ENCODE peak calls at places on chromosomes 13 and 19, in nine cellular contexts. U, I, F, A, Z, L, D, R and V are unnamed samples.
A peak's percentile ranks its signal among the peaks of the same experiment; 100 is the strongest.

GRCh38 chr13:110305001-110305400 is 2.0 kb downstream of the COL4A1 start:
- DNase-seq in U (no peak), I (no peak), F (no peak), A (no peak), Z (no peak), L (no peak), D (no peak), R (no peak), V (no peak)

GRCh38 chr19:7540761-7541480 is 5.4 kb downstream of the PNPLA6 start:
- DNase-seq in U (peak; percentile 92), I (peak; percentile 43), F (no peak), A (no peak), Z (peak; percentile 93), L (no peak), D (peak; percentile 44), R (no peak), V (no peak)

GRCh38 chr13:94656766-94657165 is 55.1 kb downstream of the GPR180 start:
- DNase-seq in U (no peak), I (peak; percentile 78), F (no peak), A (no peak), Z (peak; percentile 6), L (no peak), D (peak; percentile 96), R (no peak), V (no peak)

GRCh38 chr13:103282571-103283450 is 216.6 kb upstream of the SLC10A2 start:
- DNase-seq in U (no peak), I (no peak), F (no peak), A (no peak), Z (no peak), L (no peak), D (peak; percentile 95), R (no peak), V (no peak)

GRCh38 chr19:10305139-10305806 is 4.3 kb downstream of the ZGLP1 start:
- DNase-seq in U (no peak), I (peak; percentile 47), F (peak; percentile 47), A (no peak), Z (no peak), L (no peak), D (peak; percentile 68), R (no peak), V (no peak)

GRCh38 chr13:34943675-34944634 is 1.9 kb downstream of the NBEA start:
- DNase-seq in U (no peak), I (no peak), F (no peak), A (no peak), Z (no peak), L (no peak), D (no peak), R (no peak), V (no peak)

GRCh38 chr13:110486061-110486780 is 75.3 kb downstream of the RAB20 start:
- DNase-seq in U (no peak), I (no peak), F (no peak), A (no peak), Z (peak; percentile 55), L (no peak), D (no peak), R (no peak), V (no peak)

GRCh38 chr19:28234637-28235036 is 978.3 kb downstream of the UQCRFS1 start:
- DNase-seq in U (no peak), I (no peak), F (no peak), A (no peak), Z (peak; percentile 24), L (no peak), D (peak; percentile 78), R (no peak), V (no peak)

GRCh38 chr13:82847595-82847994 is 1034.7 kb downstream of the SLITRK1 start:
- DNase-seq in U (no peak), I (no peak), F (no peak), A (no peak), Z (peak; percentile 29), L (no peak), D (no peak), R (no peak), V (no peak)

GRCh38 chr13:27168086-27168485 is 3.5 kb downstream of the USP12 start:
- DNase-seq in U (no peak), I (no peak), F (no peak), A (no peak), Z (no peak), L (no peak), D (no peak), R (peak; percentile 55), V (no peak)
- H3K4me1 ChIP-seq in U (no peaks in the 10 kb centered on the region), I (peaks cover 13% of the 10 kb centered on the region), F (peaks cover 31% of the 10 kb centered on the region), A (peaks cover 78% of the 10 kb centered on the region), Z (peaks cover 55% of the 10 kb centered on the region), L (peaks cover 71% of the 10 kb centered on the region), D (peaks cover 7% of the 10 kb centered on the region), R (peaks cover 42% of the 10 kb centered on the region), V (peaks cover 59% of the 10 kb centered on the region)

DNA sequence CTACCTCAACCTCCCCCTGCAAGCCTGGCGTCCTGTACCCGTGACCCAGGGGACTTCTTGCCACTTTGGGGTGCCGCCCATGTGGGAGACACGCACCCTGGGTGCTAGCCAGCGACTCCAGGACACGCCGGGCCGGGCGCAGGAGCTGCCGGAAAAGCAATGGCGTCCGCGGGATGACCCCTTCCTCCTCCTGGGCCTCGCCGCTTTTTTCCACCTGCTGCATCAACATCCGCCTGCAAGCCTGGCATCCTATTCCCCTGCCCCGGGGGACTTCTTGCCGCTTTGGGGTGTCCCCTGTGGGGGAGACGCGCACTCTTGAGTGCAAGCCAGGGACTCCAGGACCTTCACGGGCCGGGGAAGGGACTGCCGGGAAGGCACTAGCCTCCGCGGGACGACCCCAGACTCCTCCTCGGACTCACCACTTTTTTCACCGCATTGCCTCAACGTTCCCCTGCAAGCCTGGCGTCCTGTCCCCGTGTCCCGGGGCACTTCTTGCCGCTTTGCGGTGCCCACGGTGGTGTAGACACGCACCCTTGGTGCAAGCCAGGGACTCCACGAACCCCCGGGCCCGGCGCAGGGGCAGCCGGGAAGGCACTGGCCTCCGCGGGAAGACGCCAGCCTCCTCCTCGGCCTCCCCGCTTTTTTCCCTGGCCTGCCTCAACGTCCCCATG is 237.8 kb downstream of the TUBA3C start:
- DNase-seq in U (no peak), I (no peak), F (no peak), A (no peak), Z (no peak), L (no peak), D (no peak), R (no peak), V (no peak)
- H3K27me3 ChIP-seq in U (no peaks in the 10 kb centered on the region), I (no peaks in the 10 kb centered on the region), F (no peaks in the 10 kb centered on the region), A (no peaks in the 10 kb centered on the region), Z (no peaks in the 10 kb centered on the region), L (no peaks in the 10 kb centered on the region), D (no peaks in the 10 kb centered on the region), R (no peaks in the 10 kb centered on the region), V (no peaks in the 10 kb centered on the region)

GRCh38 chr19:12997967-12998940 is 3.0 kb downstream of the NFIX start:
- DNase-seq in U (no peak), I (no peak), F (no peak), A (no peak), Z (no peak), L (no peak), D (no peak), R (no peak), V (no peak)
- H3K4me1 ChIP-seq in U (no peaks in the 10 kb centered on the region), I (peaks cover 4% of the 10 kb centered on the region), F (peaks cover 19% of the 10 kb centered on the region), A (peaks cover 77% of the 10 kb centered on the region), Z (no peaks in the 10 kb centered on the region), L (peaks cover 59% of the 10 kb centered on the region), D (peaks cover 17% of the 10 kb centered on the region), R (peaks cover 41% of the 10 kb centered on the region), V (peaks cover 5% of the 10 kb centered on the region)

GRCh38 chr19:44544031-44544430 is 14.6 kb upstream of the CEACAM20 start:
- DNase-seq in U (no peak), I (no peak), F (no peak), A (no peak), Z (no peak), L (no peak), D (no peak), R (no peak), V (no peak)

GRCh38 chr19:44542671-44543070 is 13.2 kb upstream of the CEACAM20 start:
- DNase-seq in U (no peak), I (no peak), F (no peak), A (no peak), Z (no peak), L (no peak), D (no peak), R (no peak), V (no peak)

GRCh38 chr19:44539991-44540390 is 10.5 kb upstream of the CEACAM20 start:
- DNase-seq in U (no peak), I (no peak), F (no peak), A (no peak), Z (no peak), L (no peak), D (no peak), R (no peak), V (no peak)

GRCh38 chr19:44540736-44541135 is 11.3 kb upstream of the CEACAM20 start:
- DNase-seq in U (no peak), I (no peak), F (no peak), A (no peak), Z (no peak), L (no peak), D (no peak), R (no peak), V (no peak)

DNA sequence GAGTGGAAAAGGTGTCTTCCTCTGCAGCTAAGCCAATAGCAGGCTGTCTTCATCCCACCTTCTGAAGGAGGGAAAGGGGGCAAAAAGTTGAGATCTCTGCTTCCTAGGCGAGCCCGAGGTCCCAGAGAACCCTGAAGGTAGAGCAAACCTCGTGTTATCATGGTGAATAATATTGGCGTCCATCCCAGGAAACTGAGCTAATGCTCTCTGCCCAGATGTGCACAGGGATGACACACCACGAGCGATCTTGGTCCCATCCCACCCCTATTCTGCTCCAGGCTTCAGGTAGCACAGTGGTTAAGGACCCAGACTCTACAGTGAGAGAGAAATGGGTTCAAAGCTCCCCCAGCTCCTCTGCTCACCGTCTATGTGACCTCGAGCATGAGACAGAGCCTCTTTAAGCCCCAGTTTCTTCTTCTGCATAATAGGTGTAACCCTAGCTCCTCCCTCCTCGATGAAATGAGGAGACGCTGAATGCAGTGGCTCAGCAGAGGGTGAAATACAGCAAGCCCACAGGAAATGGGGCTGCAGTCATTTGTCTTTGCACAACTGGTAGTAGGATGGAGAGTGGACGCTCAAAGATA is 9.9 kb upstream of the CEACAM20 start:
- DNase-seq in U (no peak), I (no peak), F (no peak), A (no peak), Z (no peak), L (no peak), D (no peak), R (no peak), V (no peak)
- H3K27me3 ChIP-seq in U (no peaks in the 10 kb centered on the region), I (no peaks in the 10 kb centered on the region), F (no peaks in the 10 kb centered on the region), A (no peaks in the 10 kb centered on the region), Z (no peaks in the 10 kb centered on the region), L (no peaks in the 10 kb centered on the region), D (no peaks in the 10 kb centered on the region), R (no peaks in the 10 kb centered on the region), V (no peaks in the 10 kb centered on the region)

GRCh38 chr19:5957132-5957531 is 20.8 kb downstream of the RANBP3 start:
- DNase-seq in U (no peak), I (no peak), F (no peak), A (no peak), Z (no peak), L (no peak), D (peak; percentile 69), R (no peak), V (no peak)
- H3K4me1 ChIP-seq in U (peaks cover 63% of the 10 kb centered on the region), I (peaks cover 53% of the 10 kb centered on the region), F (peaks cover 61% of the 10 kb centered on the region), A (peaks cover 100% of the 10 kb centered on the region), Z (peaks cover 72% of the 10 kb centered on the region), L (peaks cover 79% of the 10 kb centered on the region), D (peaks cover 44% of the 10 kb centered on the region), R (peaks cover 97% of the 10 kb centered on the region), V (peaks cover 96% of the 10 kb centered on the region)